ENCODE peak calls at places on chromosomes 3 and 15, in four cellular contexts. A, F, R and E are unnamed samples.

GRCh38 chr3:22713936-22714335 is 489.2 kb upstream of the UBE2E2 start:
- DNase-seq in F (peak), R (no peak), A (no peak), E (peak)

GRCh38 chr3:52792413-52792812 is 2.2 kb upstream of the ITIH3 start:
- DNase-seq in A (no peak), R (no peak), F (no peak), E (no peak)

GRCh38 chr3:125110016-125110875 is 54.4 kb upstream of the HEG1 start:
- DNase-seq in F (peak), R (no peak), A (peak), E (peak)

GRCh38 chr15:82146990-82147461 is 101.2 kb upstream of the MEX3B start:
- DNase-seq in F (peak), R (no peak), A (no peak), E (no peak)

GRCh38 chr3:148971819-148972218 is 19.5 kb upstream of the GYG1 start:
- DNase-seq in F (no peak), A (no peak), R (no peak), E (no peak)

GRCh38 chr3:109643590-109643989 is 306.2 kb upstream of the DPPA4 start:
- DNase-seq in R (no peak), A (no peak), F (no peak), E (no peak)

GRCh38 chr3:4362523-4362922 is 59.4 kb downstream of the SETMAR start:
- DNase-seq in F (no peak), R (no peak), A (no peak), E (no peak)

GRCh38 chr3:59709702-59710555 is 660.1 kb upstream of the CFAP20DC start:
- DNase-seq in R (no peak), F (no peak), A (no peak), E (no peak)

GRCh38 chr3:13262493-13263211 is 157.5 kb downstream of the NUP210 start:
- DNase-seq in R (no peak), A (no peak), F (no peak), E (no peak)

GRCh38 chr3:45545476-45545875 is 49.1 kb upstream of the LIMD1 start:
- DNase-seq in R (no peak), A (no peak), F (peak), E (no peak)

GRCh38 chr3:41833628-41834027 is 128.3 kb downstream of the ULK4 start:
- DNase-seq in F (no peak), A (no peak), R (no peak), E (no peak)

GRCh38 chr15:41948499-41948898 is 23.9 kb downstream of the EHD4 start:
- DNase-seq in F (no peak), A (no peak), R (no peak), E (no peak)

GRCh38 chr3:165669502-165669901 is 167.7 kb downstream of the BCHE start:
- DNase-seq in F (no peak), A (no peak), R (no peak), E (no peak)

GRCh38 chr15:64197425-64197824 is 34.6 kb upstream of the PPIB start:
- DNase-seq in A (no peak), F (no peak), R (no peak), E (no peak)

GRCh38 chr15:57732526-57733331 is 26.2 kb downstream of the POLR2M start:
- DNase-seq in A (peak), R (peak), F (peak), E (no peak)

GRCh38 chr15:51864408-51865056 is 35.1 kb downstream of the TMOD3 start:
- DNase-seq in R (no peak), F (peak), A (peak), E (no peak)

GRCh38 chr15:57312323-57313133 is 63.8 kb upstream of the CGNL1 start:
- DNase-seq in R (no peak), A (no peak), F (no peak), E (no peak)